ENCODE peak calls at places on chromosomes 12 and 14, in seven cellular contexts. M, B, D, X, V, N and J are unnamed samples.

GRCh38 chr14:101561145-101561896 is at the start of gene DIO3:
- DNase-seq in B (no peak), M (peak; percentile 57), D (no peak), N (peak; percentile 59), X (no peak), V (no peak), J (no peak)

GRCh38 chr12:71872401-71872800 is 32.8 kb downstream of the TBC1D15 start:
- DNase-seq in N (no peak), M (no peak), V (no peak), B (no peak), D (no peak), X (no peak), J (no peak)

GRCh38 chr12:2286461-2287131 is 233.8 kb downstream of the CACNA1C start:
- DNase-seq in X (no peak), N (no peak), M (no peak), V (no peak), D (peak; percentile 68), B (no peak), J (no peak)

GRCh38 chr12:100359822-100360221 is 2.9 kb downstream of the SLC17A8 start:
- DNase-seq in X (no peak), B (peak; percentile 11), M (no peak), V (no peak), N (no peak), D (no peak), J (no peak)

GRCh38 chr14:101196051-101196450 is 292.5 kb upstream of the RTL1 start:
- DNase-seq in D (no peak), N (no peak), M (no peak), X (no peak), B (no peak), V (no peak), J (peak; percentile 16)

GRCh38 chr14:71799831-71800230 is 132.4 kb upstream of the RGS6 start:
- DNase-seq in X (no peak), V (no peak), N (no peak), M (no peak), B (no peak), D (no peak), J (no peak)

GRCh38 chr12:80269953-80270552 is 170.7 kb downstream of the OTOGL start:
- DNase-seq in D (no peak), V (no peak), N (no peak), B (peak; percentile 16), M (no peak), X (peak; percentile 7), J (no peak)

GRCh38 chr12:67068204-67068731 is 200.9 kb upstream of the CAND1 start:
- DNase-seq in V (no peak), X (no peak), N (peak; percentile 29), B (peak; percentile 29), D (peak; percentile 70), M (no peak), J (no peak)

GRCh38 chr12:103012884-103013283 is 55.4 kb downstream of the ASCL1 start:
- DNase-seq in V (no peak), M (no peak), D (no peak), N (no peak), X (no peak), B (no peak), J (no peak)

GRCh38 chr14:99252443-99252939 is 19.5 kb downstream of the BCL11B start:
- DNase-seq in X (no peak), B (no peak), D (no peak), M (no peak), V (no peak), N (no peak), J (no peak)

GRCh38 chr12:50924439-50925341 is 27.7 kb upstream of the HIGD1C start:
- DNase-seq in D (peak; percentile 92), B (peak; percentile 80), V (peak; percentile 90), M (peak; percentile 94), N (peak; percentile 97), X (peak; percentile 89), J (peak; percentile 96)

GRCh38 chr14:89139404-89140247 is 277.4 kb downstream of the FOXN3 start:
- DNase-seq in V (no peak), N (no peak), M (no peak), X (no peak), D (no peak), B (peak; percentile 8), J (no peak)

GRCh38 chr12:4821000-4821399 is 88.7 kb upstream of the KCNA1 start:
- DNase-seq in M (no peak), B (no peak), X (no peak), D (no peak), V (no peak), N (no peak), J (no peak)

GRCh38 chr12:124906606-124907261 is 7.7 kb downstream of the UBC start:
- DNase-seq in B (peak; percentile 89), N (peak; percentile 99), M (peak; percentile 84), V (peak; percentile 66), X (peak; percentile 79), D (peak; percentile 85), J (peak; percentile 93)

GRCh38 chr12:26135010-26135420 is 10.2 kb upstream of the BHLHE41 start:
- DNase-seq in D (no peak), V (no peak), X (no peak), B (no peak), N (peak; percentile 50), M (no peak), J (no peak)

GRCh38 chr12:110022980-110023633 is 23.9 kb downstream of the ANKRD13A start:
- DNase-seq in N (no peak), V (no peak), M (no peak), D (no peak), X (no peak), B (peak; percentile 21), J (no peak)

GRCh38 chr12:117090816-117091711 is 8.2 kb downstream of the TESC start:
- DNase-seq in M (no peak), X (peak; percentile 42), N (no peak), D (peak; percentile 42), V (no peak), B (no peak), J (no peak)

GRCh38 chr12:112239020-112239419 is 113.7 kb downstream of the TRAFD1 start:
- DNase-seq in N (no peak), M (no peak), D (no peak), B (no peak), V (no peak), X (no peak), J (no peak)

GRCh38 chr12:46892034-46892705 is 66.4 kb upstream of the SLC38A4 start:
- DNase-seq in N (no peak), B (no peak), X (no peak), M (no peak), V (no peak), D (no peak), J (no peak)

GRCh38 chr14:52023518-52023917 is 34.2 kb downstream of the RTRAF start:
- DNase-seq in N (no peak), B (peak; percentile 45), D (no peak), V (no peak), X (no peak), M (no peak), J (no peak)

GRCh38 chr14:72617391-72618011 is 276.4 kb downstream of the DPF3 start:
- DNase-seq in D (no peak), M (no peak), B (peak; percentile 32), X (no peak), V (peak; percentile 44), N (peak; percentile 15), J (no peak)

GRCh38 chr12:12776261-12776660 is 9.2 kb upstream of the APOLD1 start:
- DNase-seq in V (no peak), X (no peak), M (no peak), D (no peak), N (peak; percentile 71), B (peak; percentile 86), J (no peak)

GRCh38 chr12:49161092-49161795 is 27.6 kb downstream of the TUBA1A start:
- DNase-seq in M (no peak), D (no peak), X (no peak), V (no peak), N (no peak), B (no peak), J (no peak)
- H3K27ac ChIP-seq in M (no peak overlapping the region), D (no peak overlapping the region), X (no peak overlapping the region), V (no peak overlapping the region), N (no peak overlapping the region), B (no peak overlapping the region), J (no peak overlapping the region)

DNA sequence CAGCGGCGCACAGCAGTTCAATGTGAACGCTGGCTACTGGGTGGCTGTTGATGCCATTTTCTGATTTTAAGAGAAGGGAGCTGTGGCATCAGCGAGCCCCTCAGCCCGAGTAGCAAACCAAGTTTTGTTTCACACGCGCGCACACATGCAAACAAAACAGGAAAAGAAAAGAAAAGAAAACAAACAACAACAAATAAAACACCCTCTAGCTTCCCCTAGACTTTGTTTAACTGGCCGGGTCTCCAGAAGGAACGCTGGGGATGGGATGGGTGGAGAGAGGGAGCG is 540 bp downstream of the PAX9 start:
- DNase-seq in B (no peak), D (no peak), V (no peak), M (no peak), N (no peak), X (no peak), J (no peak)
- H3K4me3 ChIP-seq in B (peak overlapping the region; percentile 49), D (peak overlapping the region; percentile 11), V (peak overlapping the region; percentile 57), M (peak overlapping the region; percentile 60), N (peak overlapping the region; percentile 35), X (peak overlapping the region; percentile 73), J (peak overlapping the region; percentile 39)

GRCh38 chr12:115659422-115659821 is 618.1 kb downstream of the MED13L start:
- DNase-seq in V (no peak), N (no peak), M (no peak), B (no peak), X (no peak), D (no peak), J (no peak)
- H3K27ac ChIP-seq in V (peak overlapping the region; percentile 80), N (no peak overlapping the region), M (peak overlapping the region; percentile 27), B (no peak overlapping the region), X (no peak overlapping the region), D (peak overlapping the region; percentile 72), J (no peak overlapping the region)

DNA sequence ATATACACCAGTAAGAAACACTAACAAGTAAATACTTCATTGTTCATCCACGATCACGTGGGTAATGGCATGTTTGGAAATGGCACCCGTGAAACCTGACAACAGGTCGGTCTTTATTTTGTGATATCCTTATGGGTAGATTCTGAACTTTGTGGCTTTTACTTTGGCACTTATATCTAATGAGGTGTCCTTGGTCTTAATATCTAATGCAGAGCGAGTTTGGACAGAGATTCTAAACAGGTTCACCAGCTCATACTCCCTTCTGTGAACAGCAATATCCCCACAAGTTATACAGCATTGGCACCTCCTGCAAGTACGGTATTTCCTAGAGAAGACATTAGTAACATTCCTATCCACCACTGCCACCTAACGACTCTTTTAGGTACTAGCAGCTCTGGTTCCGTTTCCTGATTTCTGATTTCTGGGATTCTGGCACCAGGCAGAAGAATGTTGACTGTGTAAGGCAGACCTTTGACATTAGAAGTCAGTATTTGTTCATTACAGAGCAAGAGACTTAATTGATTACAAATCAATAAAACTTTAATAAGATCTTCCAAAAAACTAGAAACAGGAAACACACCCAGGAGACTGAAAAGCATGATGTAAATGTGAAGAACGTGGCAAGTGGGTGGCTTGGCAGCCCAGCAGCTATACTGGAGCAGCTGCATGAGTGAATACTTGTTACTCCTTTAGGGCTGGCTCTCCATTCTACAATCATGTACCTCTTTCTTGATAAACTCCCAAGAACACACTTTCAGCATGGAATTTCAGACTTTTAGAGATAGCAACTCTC is 2.5 kb downstream of the ANG start:
- DNase-seq in B (peak; percentile 65), M (no peak), V (no peak), X (peak; percentile 58), D (no peak), N (peak; percentile 75), J (peak; percentile 63)
- H3K4me3 ChIP-seq in B (no peak overlapping the region), M (no peak overlapping the region), V (no peak overlapping the region), X (no peak overlapping the region), D (no peak overlapping the region), N (no peak overlapping the region), J (no peak overlapping the region)

GRCh38 chr14:68782091-68782981 is 10.5 kb downstream of the ZFP36L1 start:
- DNase-seq in X (no peak), N (no peak), M (peak; percentile 37), V (no peak), D (peak; percentile 36), B (no peak), J (peak; percentile 59)
- H3K27ac ChIP-seq in X (no peak overlapping the region), N (peak overlapping the region; percentile 82), M (peak overlapping the region; percentile 88), V (peak overlapping the region; percentile 78), D (no peak overlapping the region), B (no peak overlapping the region), J (no peak overlapping the region)